ENCODE peak calls at places on chromosome 7, in four cellular contexts. W is HepG2, G is GM23338, V is HCT116. Z is an unnamed sample.

GRCh38 chr7:24812313-24812945 is 55.2 kb upstream of the GSDME start:
- DNase-seq in V (no peak), W (peak; percentile 46), G (peak; percentile 72), Z (no peak)

GRCh38 chr7:127900735-127901685 is 130.2 kb downstream of the LRRC4 start:
- DNase-seq in W (no peak), G (peak; percentile 67), V (no peak), Z (no peak)

GRCh38 chr7:80330434-80330833 is 181.4 kb downstream of the GNAT3 start:
- DNase-seq in V (no peak), G (no peak), W (no peak), Z (no peak)

GRCh38 chr7:95420996-95421846 is 13.6 kb downstream of the PON2 start:
- DNase-seq in W (no peak), V (no peak), G (no peak), Z (no peak)

GRCh38 chr7:151188252-151188542 is 1.1 kb upstream of the ASB10 start:
- DNase-seq in W (no peak), G (no peak), V (no peak), Z (no peak)

GRCh38 chr7:131285558-131285957 is 42.1 kb upstream of the MKLN1 start:
- DNase-seq in V (no peak), G (no peak), W (no peak), Z (no peak)

GRCh38 chr7:142066536-142066935 is 45.0 kb upstream of the MGAM2 start:
- DNase-seq in W (no peak), V (no peak), G (no peak), Z (no peak)

GRCh38 chr7:35694161-35694783 is 663 bp downstream of the HERPUD2 start:
- DNase-seq in V (no peak), G (no peak), W (no peak), Z (no peak)

GRCh38 chr7:81603-82342 is 110.6 kb upstream of the FAM20C start:
- DNase-seq in W (no peak), G (no peak), V (no peak), Z (peak; percentile 45)

GRCh38 chr7:28406192-28406591 is 6.1 kb upstream of the CREB5 start:
- DNase-seq in G (peak; percentile 52), W (no peak), V (no peak), Z (no peak)

GRCh38 chr7:944744-945143 is 9.7 kb downstream of the ADAP1 start:
- DNase-seq in W (no peak), V (no peak), G (no peak), Z (no peak)

GRCh38 chr7:29841926-29842671 is 35.8 kb downstream of the WIPF3 start:
- DNase-seq in W (no peak), G (no peak), V (no peak), Z (no peak)

GRCh38 chr7:156993925-156994235 is 16.6 kb downstream of the MNX1 start:
- DNase-seq in W (no peak), V (no peak), G (no peak), Z (no peak)

GRCh38 chr7:88835147-88835728 is 39.7 kb upstream of the TEX47 start:
- DNase-seq in W (peak; percentile 27), G (peak; percentile 74), V (peak; percentile 24), Z (peak; percentile 10)

GRCh38 chr7:136012238-136012637 is 35.1 kb upstream of the MTPN start:
- DNase-seq in G (no peak), W (no peak), V (no peak), Z (no peak)

GRCh38 chr7:124840435-124840834 is 74.8 kb upstream of the GPR37 start:
- DNase-seq in V (no peak), W (peak; percentile 7), G (peak; percentile 43), Z (no peak)

GRCh38 chr7:30458311-30458710 is 20.3 kb downstream of the NOD1 start:
- DNase-seq in G (no peak), W (no peak), V (no peak), Z (no peak)

GRCh38 chr7:143284591-143285453 is at the start of gene TMEM139:
- DNase-seq in G (peak; percentile 92), W (peak; percentile 86), V (no peak), Z (no peak)

GRCh38 chr7:107581387-107582013 is 1.5 kb downstream of the BCAP29 start:
- DNase-seq in G (no peak), V (no peak), W (no peak), Z (no peak)

DNA sequence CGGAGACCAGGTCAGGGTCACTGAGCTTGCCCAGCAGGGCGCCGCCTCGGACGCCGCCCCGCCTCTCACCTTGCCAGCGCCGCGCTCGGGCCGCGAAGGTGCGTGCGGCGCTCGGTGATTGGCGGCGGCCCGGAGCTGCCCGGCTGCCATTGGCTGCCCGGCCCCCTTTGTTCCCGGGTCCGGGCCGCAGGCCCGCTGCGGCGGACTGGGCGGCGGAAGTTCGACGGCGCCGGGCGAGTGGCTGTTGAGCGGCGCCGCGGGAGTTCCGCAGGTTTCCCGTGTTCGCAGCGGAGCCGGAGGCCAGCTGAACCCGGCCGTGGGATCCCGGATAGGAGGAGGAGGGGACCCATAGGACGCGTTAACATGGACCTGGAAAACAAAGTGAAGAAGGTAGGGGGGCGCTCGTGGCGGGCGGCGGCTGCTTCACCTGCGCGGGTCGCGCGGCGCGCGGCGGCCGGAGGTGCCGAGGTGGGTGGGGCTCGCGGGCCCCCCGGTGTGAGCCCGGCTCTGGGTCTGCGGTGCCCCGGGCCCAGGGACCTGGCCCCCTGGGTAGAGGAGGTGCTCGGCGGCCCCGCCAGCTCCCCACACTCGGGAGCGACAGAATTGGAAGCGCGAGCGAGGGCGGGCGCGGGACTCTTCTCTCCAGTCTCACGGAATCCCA is at the start of gene TES:
- DNase-seq in G (peak; percentile 90), W (peak; percentile 29), V (peak; percentile 70), Z (peak; percentile 28)
- H3K27ac ChIP-seq in G (peak within 1 kb of the TSS; percentile 11), W (peak within 1 kb of the TSS; percentile 46), V (peak within 1 kb of the TSS; percentile 86), Z (peak within 1 kb of the TSS; percentile 75)

GRCh38 chr7:75914655-75915415 is at the start of gene POR:
- DNase-seq in W (peak; percentile 85), G (peak; percentile 92), V (peak; percentile 83), Z (peak; percentile 86)
- TF ChIP-seq POLR2AphosphoS5 in W (peak; percentile 99), G (peak; percentile 99), V (peak; percentile 100), Z (peak; percentile 94)

DNA sequence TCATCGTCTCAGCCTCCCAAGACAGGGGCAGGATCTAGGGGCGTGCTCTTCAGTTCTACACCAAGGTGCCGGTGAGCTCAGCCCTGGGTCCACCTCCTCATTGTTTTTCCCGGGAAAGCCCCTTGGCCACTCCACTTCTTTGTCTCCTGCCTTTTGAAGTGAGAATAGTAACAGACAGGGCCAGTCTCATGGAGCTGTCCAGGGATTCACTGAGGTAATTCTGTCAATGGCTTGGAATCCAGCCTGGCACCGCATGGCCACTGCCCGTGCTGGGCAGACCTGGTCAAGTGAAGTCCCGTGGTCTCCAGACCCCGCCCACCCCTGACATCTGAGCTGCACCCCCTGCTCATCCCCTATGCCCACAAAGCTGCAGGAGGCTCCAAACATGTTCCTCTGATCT is 138.9 kb downstream of the TNS3 start:
- DNase-seq in G (no peak), V (no peak), W (no peak), Z (no peak)
- TF ChIP-seq REST in G (no peak), V (no peak), W (no peak), Z (no peak)

GRCh38 chr7:102286237-102287081 is at the start of gene SH2B2:
- DNase-seq in W (peak; percentile 53), G (peak; percentile 76), V (no peak), Z (no peak)

GRCh38 chr7:102289051-102289450 is 2.4 kb downstream of the SH2B2 start:
- DNase-seq in G (no peak), W (no peak), V (no peak), Z (no peak)

GRCh38 chr7:102287082-102287464 is 405 bp downstream of the SH2B2 start:
- DNase-seq in G (no peak), V (no peak), W (no peak), Z (no peak)

GRCh38 chr7:102288285-102288930 is 1.7 kb downstream of the SH2B2 start:
- DNase-seq in W (no peak), V (no peak), G (no peak), Z (no peak)

GRCh38 chr7:102287465-102288146 is 938 bp downstream of the SH2B2 start:
- DNase-seq in G (peak; percentile 76), V (no peak), W (no peak), Z (no peak)
- H3K27ac ChIP-seq in G (no peak overlapping the region), V (peak overlapping the region; percentile 59), W (no peak overlapping the region), Z (no peak overlapping the region)

DNA sequence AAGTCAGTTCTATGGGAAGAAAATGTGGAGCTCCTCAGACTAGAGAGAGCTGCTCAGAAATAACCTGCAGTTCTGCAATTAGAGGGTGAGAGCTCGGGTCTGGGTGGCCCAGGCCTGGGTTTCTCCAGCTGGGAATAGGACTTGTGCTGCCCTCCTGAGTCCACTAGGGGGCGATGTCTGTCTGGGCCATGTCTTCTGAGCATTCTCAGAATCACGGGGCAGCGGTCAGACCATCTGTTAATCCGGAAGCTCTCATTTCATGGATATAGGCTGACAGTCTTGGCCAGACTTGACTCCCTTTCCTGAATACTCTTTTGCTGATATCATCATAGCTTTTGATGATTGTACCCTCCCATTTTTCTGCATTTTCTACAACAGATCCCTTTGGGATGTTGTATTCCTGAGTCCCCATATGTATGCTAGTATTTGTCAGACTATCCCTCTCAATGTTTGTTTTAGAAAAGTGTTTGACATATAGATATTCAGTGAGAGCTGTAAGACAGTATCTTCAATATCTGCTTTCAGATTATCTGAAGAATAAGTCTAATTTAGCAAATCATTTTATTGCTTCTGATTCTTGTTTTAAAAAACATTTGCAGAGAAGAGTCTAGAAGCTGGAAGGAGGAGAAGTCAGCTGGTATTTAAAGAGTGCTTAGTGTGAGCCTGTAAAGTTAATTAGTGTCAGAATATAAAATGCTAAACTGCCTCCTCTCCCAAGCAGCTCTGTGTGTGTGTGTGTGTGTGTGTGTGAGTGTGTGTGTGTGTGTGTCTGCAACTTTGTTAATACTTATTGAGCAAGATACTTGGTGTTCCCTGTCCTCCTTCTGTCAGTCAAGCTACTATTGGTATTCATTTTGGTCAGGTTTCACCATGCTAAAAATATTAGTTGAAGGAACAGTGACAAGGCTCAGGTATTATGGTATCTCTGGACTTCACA is 38.0 kb downstream of the STARD3NL start:
- DNase-seq in W (peak; percentile 27), G (peak; percentile 86), V (peak; percentile 31), Z (peak; percentile 68)
- TF ChIP-seq POLR2AphosphoS5 in W (no peak), G (no peak), V (no peak), Z (no peak)

DNA sequence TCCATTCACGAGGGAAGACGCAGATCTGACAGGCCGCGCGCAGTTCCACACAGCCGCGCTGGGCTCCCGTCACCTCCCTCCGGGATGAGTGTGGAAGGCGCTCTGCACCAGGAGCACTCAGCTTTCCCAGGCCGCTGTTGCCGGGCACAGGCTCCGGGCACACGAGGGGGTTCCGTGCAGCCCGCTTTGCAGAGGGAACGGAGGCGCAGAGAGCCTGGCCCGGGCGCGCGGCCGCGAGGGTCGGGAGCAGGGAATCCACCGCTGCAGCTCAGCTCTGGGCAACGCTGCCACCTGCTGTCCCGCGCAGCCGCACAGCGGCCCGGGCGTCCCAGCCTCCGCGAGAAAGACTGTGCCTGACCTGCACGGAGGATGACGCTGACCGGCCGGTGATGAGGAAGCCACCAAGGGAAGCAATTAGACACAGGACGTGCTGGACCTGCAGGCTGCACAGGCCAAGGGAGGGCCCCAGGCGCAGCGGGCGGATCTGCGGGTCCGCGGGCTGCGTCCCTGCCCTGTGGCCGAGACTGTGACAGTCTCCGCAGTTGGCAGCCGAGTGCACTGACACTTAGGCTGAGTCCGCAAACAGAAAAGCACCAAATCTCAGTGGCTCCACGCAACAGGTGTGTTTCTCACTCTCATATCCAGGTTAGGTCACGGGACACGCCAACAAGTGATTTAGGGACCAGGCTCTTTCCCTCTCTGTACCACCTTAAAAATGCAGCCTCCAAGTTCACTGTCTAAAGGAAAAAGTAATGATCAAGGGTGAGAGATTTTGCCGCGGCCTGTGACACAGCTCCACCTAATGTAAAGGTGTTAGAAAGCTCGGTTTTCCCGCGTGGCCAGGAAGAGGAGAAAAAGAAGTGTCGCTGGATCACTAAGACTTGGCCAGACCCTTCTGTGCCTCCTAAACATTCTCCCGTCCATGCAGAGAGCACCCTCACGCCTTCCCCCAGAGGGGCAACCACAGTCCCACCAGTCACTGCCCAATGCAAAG is 94.5 kb downstream of the SEC61G start:
- DNase-seq in G (peak; percentile 87), W (peak; percentile 40), V (no peak), Z (no peak)
- TF ChIP-seq REST in G (no peak), W (no peak), V (no peak), Z (no peak)